ENCODE peak calls at places on chromosomes 3 and 15, in five cellular contexts. One of them, this sample, is unnamed.

GRCh38 chr3:29601861-29602585 is 321.2 kb downstream of the RBMS3 start:
- DNase-seq in lung: no peak
- DNase-seq in brain microvascular endothelial cell: no peak
- DNase-seq in epithelial cell of esophagus: no peak
- DNase-seq in dorsolateral prefrontal cortex: no peak
- DNase-seq in this sample: no peak

GRCh38 chr15:44726568-44727461 is 9.5 kb upstream of the TRIM69 start:
- DNase-seq in brain microvascular endothelial cell: peak
- DNase-seq in dorsolateral prefrontal cortex: no peak
- DNase-seq in epithelial cell of esophagus: peak
- DNase-seq in lung: no peak
- DNase-seq in this sample: peak

GRCh38 chr15:77097921-77098320 is 27.0 kb upstream of the TSPAN3 start:
- DNase-seq in lung: no peak
- DNase-seq in epithelial cell of esophagus: no peak
- DNase-seq in brain microvascular endothelial cell: no peak
- DNase-seq in dorsolateral prefrontal cortex: no peak
- DNase-seq in this sample: no peak

GRCh38 chr3:160225181-160226025 is at the start of gene C3orf80:
- DNase-seq in lung: peak
- DNase-seq in dorsolateral prefrontal cortex: peak
- DNase-seq in epithelial cell of esophagus: peak
- DNase-seq in brain microvascular endothelial cell: no peak
- DNase-seq in this sample: peak

GRCh38 chr3:45644467-45645201 is 44.6 kb upstream of the SACM1L start:
- DNase-seq in epithelial cell of esophagus: peak
- DNase-seq in brain microvascular endothelial cell: peak
- DNase-seq in lung: peak
- DNase-seq in dorsolateral prefrontal cortex: no peak
- DNase-seq in this sample: peak

GRCh38 chr15:25783607-25784131 is 79.5 kb downstream of the ATP10A start:
- DNase-seq in dorsolateral prefrontal cortex: no peak
- DNase-seq in epithelial cell of esophagus: no peak
- DNase-seq in brain microvascular endothelial cell: no peak
- DNase-seq in lung: no peak
- DNase-seq in this sample: no peak

GRCh38 chr3:4730734-4731133 is 237.6 kb downstream of the ITPR1 start:
- DNase-seq in brain microvascular endothelial cell: no peak
- DNase-seq in epithelial cell of esophagus: no peak
- DNase-seq in dorsolateral prefrontal cortex: peak
- DNase-seq in lung: no peak
- DNase-seq in this sample: no peak

GRCh38 chr15:63363292-63363691 is 18.4 kb downstream of the CA12 start:
- DNase-seq in dorsolateral prefrontal cortex: no peak
- DNase-seq in lung: no peak
- DNase-seq in brain microvascular endothelial cell: no peak
- DNase-seq in epithelial cell of esophagus: no peak
- DNase-seq in this sample: no peak

GRCh38 chr15:51842265-51842664 is 12.8 kb downstream of the TMOD3 start:
- DNase-seq in dorsolateral prefrontal cortex: no peak
- DNase-seq in lung: no peak
- DNase-seq in brain microvascular endothelial cell: no peak
- DNase-seq in epithelial cell of esophagus: no peak
- DNase-seq in this sample: no peak

GRCh38 chr15:85412956-85413854 is 32.8 kb downstream of the AKAP13 start:
- DNase-seq in epithelial cell of esophagus: peak
- DNase-seq in brain microvascular endothelial cell: peak
- DNase-seq in dorsolateral prefrontal cortex: no peak
- DNase-seq in lung: peak
- DNase-seq in this sample: peak

GRCh38 chr3:21562225-21562624 is 188.8 kb downstream of the ZNF385D start:
- DNase-seq in lung: no peak
- DNase-seq in brain microvascular endothelial cell: no peak
- DNase-seq in epithelial cell of esophagus: no peak
- DNase-seq in dorsolateral prefrontal cortex: no peak
- DNase-seq in this sample: peak

GRCh38 chr15:55197362-55197705 is 593 bp upstream of the RSL24D1 start:
- DNase-seq in epithelial cell of esophagus: no peak
- DNase-seq in brain microvascular endothelial cell: no peak
- DNase-seq in dorsolateral prefrontal cortex: no peak
- DNase-seq in lung: no peak
- DNase-seq in this sample: no peak

GRCh38 chr3:61783993-61784718 is 222.8 kb downstream of the PTPRG start:
- DNase-seq in lung: no peak
- DNase-seq in epithelial cell of esophagus: peak
- DNase-seq in brain microvascular endothelial cell: peak
- DNase-seq in dorsolateral prefrontal cortex: no peak
- DNase-seq in this sample: peak

GRCh38 chr3:55128201-55128870 is 200.5 kb upstream of the LRTM1 start:
- DNase-seq in epithelial cell of esophagus: no peak
- DNase-seq in lung: no peak
- DNase-seq in brain microvascular endothelial cell: peak
- DNase-seq in dorsolateral prefrontal cortex: no peak
- DNase-seq in this sample: peak

GRCh38 chr15:34993413-34993812 is 5.3 kb upstream of the ZNF770 start:
- DNase-seq in brain microvascular endothelial cell: no peak
- DNase-seq in dorsolateral prefrontal cortex: no peak
- DNase-seq in epithelial cell of esophagus: peak
- DNase-seq in lung: no peak
- DNase-seq in this sample: no peak

GRCh38 chr15:96115642-96116041 is 214.9 kb upstream of the NR2F2 start:
- DNase-seq in lung: no peak
- DNase-seq in dorsolateral prefrontal cortex: no peak
- DNase-seq in brain microvascular endothelial cell: peak
- DNase-seq in epithelial cell of esophagus: peak
- DNase-seq in this sample: peak

GRCh38 chr3:23202921-23203650 is at the start of gene UBE2E2:
- DNase-seq in dorsolateral prefrontal cortex: peak
- DNase-seq in epithelial cell of esophagus: peak
- DNase-seq in brain microvascular endothelial cell: peak
- DNase-seq in lung: peak
- DNase-seq in this sample: peak

GRCh38 chr3:127486337-127486944 is 104.1 kb downstream of the TPRA1 start:
- DNase-seq in lung: peak
- DNase-seq in brain microvascular endothelial cell: no peak
- DNase-seq in dorsolateral prefrontal cortex: no peak
- DNase-seq in epithelial cell of esophagus: no peak
- DNase-seq in this sample: no peak

GRCh38 chr15:94265009-94265408 is 33.6 kb downstream of the MCTP2 start:
- DNase-seq in brain microvascular endothelial cell: peak
- DNase-seq in lung: no peak
- DNase-seq in dorsolateral prefrontal cortex: no peak
- DNase-seq in epithelial cell of esophagus: peak
- DNase-seq in this sample: no peak

GRCh38 chr15:80554526-80554925 is 140.6 kb upstream of the ABHD17C start:
- DNase-seq in epithelial cell of esophagus: no peak
- DNase-seq in lung: no peak
- DNase-seq in dorsolateral prefrontal cortex: no peak
- DNase-seq in brain microvascular endothelial cell: no peak
- DNase-seq in this sample: no peak

GRCh38 chr3:117547956-117548550 is 838.5 kb downstream of the TUSC7 start:
- DNase-seq in lung: no peak
- DNase-seq in epithelial cell of esophagus: peak
- DNase-seq in dorsolateral prefrontal cortex: no peak
- DNase-seq in brain microvascular endothelial cell: peak
- DNase-seq in this sample: peak

GRCh38 chr3:45881031-45882022 is 5.0 kb upstream of the CCR9 start:
- DNase-seq in dorsolateral prefrontal cortex: no peak
- DNase-seq in brain microvascular endothelial cell: peak
- DNase-seq in epithelial cell of esophagus: peak
- DNase-seq in lung: no peak
- DNase-seq in this sample: peak

GRCh38 chr3:11991751-11992150 is 12.4 kb upstream of the SYN2 start:
- DNase-seq in lung: no peak
- DNase-seq in brain microvascular endothelial cell: no peak
- DNase-seq in dorsolateral prefrontal cortex: no peak
- DNase-seq in epithelial cell of esophagus: no peak
- DNase-seq in this sample: no peak

GRCh38 chr15:73295630-73296286 is 73.0 kb downstream of the HCN4 start:
- DNase-seq in dorsolateral prefrontal cortex: no peak
- DNase-seq in epithelial cell of esophagus: peak
- DNase-seq in brain microvascular endothelial cell: no peak
- DNase-seq in lung: no peak
- DNase-seq in this sample: peak

GRCh38 chr3:126466886-126467610 is 8.6 kb downstream of the ZXDC start:
- DNase-seq in epithelial cell of esophagus: no peak
- DNase-seq in lung: no peak
- DNase-seq in dorsolateral prefrontal cortex: no peak
- DNase-seq in brain microvascular endothelial cell: no peak
- DNase-seq in this sample: no peak

GRCh38 chr15:48688493-48688892 is 43.0 kb upstream of the FBN1 start:
- DNase-seq in dorsolateral prefrontal cortex: no peak
- DNase-seq in epithelial cell of esophagus: no peak
- DNase-seq in brain microvascular endothelial cell: no peak
- DNase-seq in lung: no peak
- DNase-seq in this sample: no peak

GRCh38 chr3:49422379-49423248 is at the start of gene AMT:
- DNase-seq in brain microvascular endothelial cell: no peak
- DNase-seq in epithelial cell of esophagus: no peak
- DNase-seq in dorsolateral prefrontal cortex: peak
- DNase-seq in lung: peak
- DNase-seq in this sample: peak

GRCh38 chr3:52810923-52811322 is 16.3 kb downstream of the ITIH3 start:
- DNase-seq in epithelial cell of esophagus: no peak
- DNase-seq in brain microvascular endothelial cell: no peak
- DNase-seq in dorsolateral prefrontal cortex: no peak
- DNase-seq in lung: no peak
- DNase-seq in this sample: no peak

GRCh38 chr15:29106551-29107290 is 162.9 kb downstream of the NSMCE3 start:
- DNase-seq in dorsolateral prefrontal cortex: no peak
- DNase-seq in brain microvascular endothelial cell: no peak
- DNase-seq in epithelial cell of esophagus: no peak
- DNase-seq in lung: no peak
- DNase-seq in this sample: peak

GRCh38 chr3:188197388-188197847 is 43.5 kb downstream of the LPP start:
- DNase-seq in lung: no peak
- DNase-seq in dorsolateral prefrontal cortex: no peak
- DNase-seq in brain microvascular endothelial cell: no peak
- DNase-seq in epithelial cell of esophagus: peak
- DNase-seq in this sample: no peak

GRCh38 chr15:53307952-53308624 is 451.4 kb downstream of the WDR72 start:
- DNase-seq in lung: no peak
- DNase-seq in dorsolateral prefrontal cortex: no peak
- DNase-seq in epithelial cell of esophagus: peak
- DNase-seq in brain microvascular endothelial cell: no peak
- DNase-seq in this sample: no peak

GRCh38 chr3:26962419-26963355 is 340.1 kb downstream of the LRRC3B start:
- DNase-seq in brain microvascular endothelial cell: no peak
- DNase-seq in lung: no peak
- DNase-seq in dorsolateral prefrontal cortex: no peak
- DNase-seq in epithelial cell of esophagus: no peak
- DNase-seq in this sample: no peak

GRCh38 chr3:153595186-153595815 is 433.3 kb downstream of the RAP2B start:
- DNase-seq in epithelial cell of esophagus: peak
- DNase-seq in dorsolateral prefrontal cortex: no peak
- DNase-seq in lung: no peak
- DNase-seq in brain microvascular endothelial cell: peak
- DNase-seq in this sample: peak

GRCh38 chr15:28871168-28871567 is 14.6 kb upstream of the APBA2 start:
- DNase-seq in brain microvascular endothelial cell: no peak
- DNase-seq in epithelial cell of esophagus: no peak
- DNase-seq in dorsolateral prefrontal cortex: no peak
- DNase-seq in lung: no peak
- DNase-seq in this sample: no peak

GRCh38 chr3:100603449-100603848 is 6.0 kb upstream of the ADGRG7 start:
- DNase-seq in epithelial cell of esophagus: peak
- DNase-seq in brain microvascular endothelial cell: peak
- DNase-seq in lung: no peak
- DNase-seq in dorsolateral prefrontal cortex: no peak
- DNase-seq in this sample: peak
- H3K4me3 ChIP-seq in epithelial cell of esophagus: no peak
- H3K4me3 ChIP-seq in brain microvascular endothelial cell: no peak
- H3K4me3 ChIP-seq in lung: no peak
- H3K4me3 ChIP-seq in dorsolateral prefrontal cortex: no peak
- H3K4me3 ChIP-seq in this sample: no peak

GRCh38 chr3:125037498-125038150 is 18.2 kb downstream of the HEG1 start:
- DNase-seq in lung: no peak
- DNase-seq in dorsolateral prefrontal cortex: no peak
- DNase-seq in epithelial cell of esophagus: peak
- DNase-seq in brain microvascular endothelial cell: no peak
- DNase-seq in this sample: no peak
- H3K4me3 ChIP-seq in lung: no peak
- H3K4me3 ChIP-seq in dorsolateral prefrontal cortex: no peak
- H3K4me3 ChIP-seq in epithelial cell of esophagus: no peak
- H3K4me3 ChIP-seq in brain microvascular endothelial cell: no peak
- H3K4me3 ChIP-seq in this sample: no peak

DNA sequence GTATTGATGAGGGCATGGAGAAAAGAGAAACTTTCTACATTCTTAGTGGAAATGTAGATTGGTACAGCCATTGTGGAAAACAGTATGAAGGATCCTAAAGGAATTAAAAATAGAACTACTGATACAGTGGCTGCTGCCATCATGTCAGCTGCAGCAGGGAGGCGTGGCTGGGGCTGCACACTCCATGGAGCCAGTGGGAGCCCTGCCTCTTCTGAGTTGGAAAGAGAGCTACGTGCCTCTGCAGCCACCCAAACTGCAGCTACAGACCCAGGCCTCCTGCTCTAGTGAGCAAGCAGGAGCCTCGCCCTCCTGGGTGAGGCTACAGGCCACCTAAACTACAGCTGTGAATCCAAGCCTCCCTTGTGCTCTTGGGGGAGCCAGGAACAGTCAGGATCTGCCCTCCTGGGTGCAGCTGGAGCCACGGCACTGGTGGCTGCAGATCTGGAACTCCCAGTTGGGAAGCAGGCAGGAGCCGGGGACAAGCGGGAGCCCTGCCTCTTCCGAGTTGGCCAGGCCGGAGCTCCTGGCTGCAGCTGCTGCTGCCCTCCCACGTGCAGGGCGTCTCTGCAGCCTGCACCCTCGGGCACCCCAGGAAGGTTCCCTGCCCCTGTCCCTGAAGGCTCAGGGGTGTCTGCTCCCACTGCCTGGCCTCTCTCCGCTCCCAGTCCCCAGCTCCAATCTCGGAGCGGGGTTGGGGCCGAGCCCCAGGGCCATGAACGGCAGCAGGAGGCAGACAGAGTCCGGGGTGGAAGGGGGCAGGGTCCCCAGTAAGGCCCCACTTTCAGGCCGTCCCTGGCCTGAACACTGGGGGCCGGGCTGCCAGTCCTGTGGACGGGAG is 64.5 kb downstream of the THBS1 start:
- DNase-seq in lung: no peak
- DNase-seq in brain microvascular endothelial cell: no peak
- DNase-seq in dorsolateral prefrontal cortex: no peak
- DNase-seq in epithelial cell of esophagus: no peak
- DNase-seq in this sample: no peak
- H3K4me3 ChIP-seq in lung: no peak
- H3K4me3 ChIP-seq in brain microvascular endothelial cell: no peak
- H3K4me3 ChIP-seq in dorsolateral prefrontal cortex: no peak
- H3K4me3 ChIP-seq in epithelial cell of esophagus: no peak
- H3K4me3 ChIP-seq in this sample: no peak

DNA sequence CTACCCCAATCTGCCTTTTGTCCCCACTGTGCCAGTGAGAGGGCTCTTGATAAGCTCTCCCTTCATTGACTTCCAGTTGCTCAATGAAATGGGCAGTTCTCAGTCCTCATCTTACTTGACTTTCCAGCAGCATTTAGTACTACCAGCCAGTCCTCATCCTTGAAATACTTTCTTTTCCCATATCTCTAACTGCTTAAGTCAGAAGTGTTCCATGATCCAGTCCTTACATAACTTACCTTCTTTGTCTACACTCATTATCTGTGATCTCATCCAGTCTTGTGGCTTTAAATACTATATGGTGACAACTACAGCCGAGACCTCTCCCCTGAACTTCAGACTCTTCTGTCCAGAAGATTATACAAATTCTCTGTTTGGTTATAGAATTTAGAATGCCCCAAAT is 28.7 kb downstream of the RARRES1 start:
- DNase-seq in brain microvascular endothelial cell: no peak
- DNase-seq in epithelial cell of esophagus: no peak
- DNase-seq in dorsolateral prefrontal cortex: no peak
- DNase-seq in lung: no peak
- DNase-seq in this sample: peak
- H3K4me3 ChIP-seq in brain microvascular endothelial cell: no peak
- H3K4me3 ChIP-seq in epithelial cell of esophagus: no peak
- H3K4me3 ChIP-seq in dorsolateral prefrontal cortex: no peak
- H3K4me3 ChIP-seq in lung: no peak
- H3K4me3 ChIP-seq in this sample: no peak